ENCODE peak calls at places on chromosomes 2 and 18, in four cellular contexts. One of them, this sample, is unnamed.

GRCh38 chr2:152561251-152561650 is 156.0 kb downstream of the PRPF40A start:
- DNase-seq in neural crest cell: no peak
- DNase-seq in CD8-positive, alpha-beta memory T cell: no peak
- DNase-seq in HEK293T: no peak
- DNase-seq in this sample: no peak

GRCh38 chr18:49656098-49656591 is 94.3 kb downstream of the LIPG start:
- DNase-seq in CD8-positive, alpha-beta memory T cell: no peak
- DNase-seq in neural crest cell: no peak
- DNase-seq in HEK293T: peak
- DNase-seq in this sample: no peak

GRCh38 chr2:18597618-18598017 is 8.2 kb upstream of the NT5C1B start:
- DNase-seq in CD8-positive, alpha-beta memory T cell: no peak
- DNase-seq in neural crest cell: no peak
- DNase-seq in HEK293T: no peak
- DNase-seq in this sample: no peak

GRCh38 chr18:58148954-58149471 is 105.0 kb downstream of the NEDD4L start:
- DNase-seq in CD8-positive, alpha-beta memory T cell: no peak
- DNase-seq in neural crest cell: no peak
- DNase-seq in HEK293T: no peak
- DNase-seq in this sample: no peak

GRCh38 chr2:192885569-192886160 is 690.9 kb upstream of the TMEFF2 start:
- DNase-seq in HEK293T: no peak
- DNase-seq in neural crest cell: no peak
- DNase-seq in CD8-positive, alpha-beta memory T cell: no peak
- DNase-seq in this sample: no peak

GRCh38 chr2:216557413-216557812 is 58.8 kb downstream of the RPL37A start:
- DNase-seq in neural crest cell: no peak
- DNase-seq in HEK293T: no peak
- DNase-seq in CD8-positive, alpha-beta memory T cell: no peak
- DNase-seq in this sample: peak

GRCh38 chr2:151638188-151638933 is 95.9 kb downstream of the NEB start:
- DNase-seq in neural crest cell: no peak
- DNase-seq in HEK293T: no peak
- DNase-seq in CD8-positive, alpha-beta memory T cell: no peak
- DNase-seq in this sample: no peak

GRCh38 chr2:57434429-57434828 is 612.2 kb upstream of the VRK2 start:
- DNase-seq in neural crest cell: no peak
- DNase-seq in HEK293T: no peak
- DNase-seq in CD8-positive, alpha-beta memory T cell: no peak
- DNase-seq in this sample: no peak

GRCh38 chr2:206982360-206982759 is 43.0 kb downstream of the CPO start:
- DNase-seq in CD8-positive, alpha-beta memory T cell: no peak
- DNase-seq in neural crest cell: no peak
- DNase-seq in HEK293T: no peak
- DNase-seq in this sample: no peak

GRCh38 chr2:74004212-74005182 is 19.8 kb downstream of the TET3 start:
- DNase-seq in CD8-positive, alpha-beta memory T cell: no peak
- DNase-seq in neural crest cell: no peak
- DNase-seq in HEK293T: no peak
- DNase-seq in this sample: no peak

GRCh38 chr18:39389800-39390379 is 1824.3 kb upstream of the CELF4 start:
- DNase-seq in CD8-positive, alpha-beta memory T cell: no peak
- DNase-seq in neural crest cell: no peak
- DNase-seq in HEK293T: no peak
- DNase-seq in this sample: peak

GRCh38 chr18:63924551-63924950 is 16.8 kb downstream of the SERPINB10 start:
- DNase-seq in HEK293T: no peak
- DNase-seq in neural crest cell: no peak
- DNase-seq in CD8-positive, alpha-beta memory T cell: no peak
- DNase-seq in this sample: no peak

GRCh38 chr2:149679286-149679685 is 91.7 kb upstream of the MMADHC start:
- DNase-seq in neural crest cell: no peak
- DNase-seq in HEK293T: no peak
- DNase-seq in CD8-positive, alpha-beta memory T cell: no peak
- DNase-seq in this sample: no peak

GRCh38 chr18:63119647-63120046 is 199.9 kb downstream of the BCL2 start:
- DNase-seq in HEK293T: peak
- DNase-seq in neural crest cell: no peak
- DNase-seq in CD8-positive, alpha-beta memory T cell: no peak
- DNase-seq in this sample: no peak

GRCh38 chr2:222305510-222306392 is 7.0 kb upstream of the PAX3 start:
- DNase-seq in CD8-positive, alpha-beta memory T cell: no peak
- DNase-seq in HEK293T: no peak
- DNase-seq in neural crest cell: peak
- DNase-seq in this sample: peak

GRCh38 chr2:53252115-53252514 is 515.5 kb upstream of the CHAC2 start:
- DNase-seq in CD8-positive, alpha-beta memory T cell: no peak
- DNase-seq in neural crest cell: no peak
- DNase-seq in HEK293T: no peak
- DNase-seq in this sample: no peak

GRCh38 chr2:128638741-128639477 is 320.2 kb upstream of the HS6ST1 start:
- DNase-seq in CD8-positive, alpha-beta memory T cell: no peak
- DNase-seq in neural crest cell: peak
- DNase-seq in HEK293T: peak
- DNase-seq in this sample: peak

GRCh38 chr18:72336786-72337185 is 207.4 kb downstream of the CBLN2 start:
- DNase-seq in neural crest cell: no peak
- DNase-seq in HEK293T: no peak
- DNase-seq in CD8-positive, alpha-beta memory T cell: no peak
- DNase-seq in this sample: no peak

GRCh38 chr2:121454549-121455090 is 76.1 kb upstream of the RNU4ATAC start:
- DNase-seq in CD8-positive, alpha-beta memory T cell: no peak
- DNase-seq in neural crest cell: no peak
- DNase-seq in HEK293T: no peak
- DNase-seq in this sample: no peak

GRCh38 chr2:119240311-119241204 is 16.9 kb downstream of the STEAP3 start:
- DNase-seq in HEK293T: peak
- DNase-seq in neural crest cell: no peak
- DNase-seq in CD8-positive, alpha-beta memory T cell: no peak
- DNase-seq in this sample: no peak

GRCh38 chr18:78889250-78889649 is 90.4 kb upstream of the SALL3 start:
- DNase-seq in HEK293T: no peak
- DNase-seq in neural crest cell: no peak
- DNase-seq in CD8-positive, alpha-beta memory T cell: no peak
- DNase-seq in this sample: no peak

GRCh38 chr2:120394764-120395163 is 48.8 kb downstream of the INHBB start:
- DNase-seq in HEK293T: no peak
- DNase-seq in neural crest cell: no peak
- DNase-seq in CD8-positive, alpha-beta memory T cell: no peak
- DNase-seq in this sample: no peak

GRCh38 chr2:25341753-25342371 is at the start of gene DNMT3A:
- DNase-seq in neural crest cell: peak
- DNase-seq in CD8-positive, alpha-beta memory T cell: peak
- DNase-seq in HEK293T: peak
- DNase-seq in this sample: peak

GRCh38 chr18:7954229-7954628 is 387.1 kb downstream of the PTPRM start:
- DNase-seq in HEK293T: no peak
- DNase-seq in neural crest cell: no peak
- DNase-seq in CD8-positive, alpha-beta memory T cell: no peak
- DNase-seq in this sample: no peak

GRCh38 chr2:9764153-9764778 is 79.0 kb upstream of the TAF1B start:
- DNase-seq in HEK293T: no peak
- DNase-seq in CD8-positive, alpha-beta memory T cell: no peak
- DNase-seq in neural crest cell: no peak
- DNase-seq in this sample: no peak

GRCh38 chr2:61210332-61210981 is 48.5 kb downstream of the C2orf74 start:
- DNase-seq in CD8-positive, alpha-beta memory T cell: no peak
- DNase-seq in HEK293T: no peak
- DNase-seq in neural crest cell: no peak
- DNase-seq in this sample: no peak

GRCh38 chr2:28927878-28928277 is 33.4 kb downstream of the WDR43 start:
- DNase-seq in CD8-positive, alpha-beta memory T cell: no peak
- DNase-seq in HEK293T: no peak
- DNase-seq in neural crest cell: no peak
- DNase-seq in this sample: no peak

GRCh38 chr2:164386226-164386625 is 235.1 kb downstream of the GRB14 start:
- DNase-seq in HEK293T: no peak
- DNase-seq in neural crest cell: no peak
- DNase-seq in CD8-positive, alpha-beta memory T cell: no peak
- DNase-seq in this sample: no peak

GRCh38 chr18:34158881-34159690 is 65.6 kb downstream of the NOL4 start:
- DNase-seq in HEK293T: peak
- DNase-seq in neural crest cell: peak
- DNase-seq in CD8-positive, alpha-beta memory T cell: no peak
- DNase-seq in this sample: peak

GRCh38 chr2:165582409-165582808 is 112.9 kb downstream of the CSRNP3 start:
- DNase-seq in CD8-positive, alpha-beta memory T cell: no peak
- DNase-seq in HEK293T: no peak
- DNase-seq in neural crest cell: no peak
- DNase-seq in this sample: no peak

GRCh38 chr2:120220756-120221155 is 2.4 kb downstream of the TMEM185B start:
- DNase-seq in neural crest cell: no peak
- DNase-seq in CD8-positive, alpha-beta memory T cell: no peak
- DNase-seq in HEK293T: no peak
- DNase-seq in this sample: no peak

GRCh38 chr18:25517881-25518715 is 166.1 kb upstream of the ZNF521 start:
- DNase-seq in neural crest cell: no peak
- DNase-seq in CD8-positive, alpha-beta memory T cell: no peak
- DNase-seq in HEK293T: no peak
- DNase-seq in this sample: no peak

GRCh38 chr18:45551417-45551816 is 63.9 kb upstream of the SLC14A2 start:
- DNase-seq in neural crest cell: no peak
- DNase-seq in CD8-positive, alpha-beta memory T cell: no peak
- DNase-seq in HEK293T: no peak
- DNase-seq in this sample: no peak

GRCh38 chr2:239216251-239216613 is 184.6 kb downstream of the HDAC4 start:
- DNase-seq in HEK293T: no peak
- DNase-seq in CD8-positive, alpha-beta memory T cell: no peak
- DNase-seq in neural crest cell: no peak
- DNase-seq in this sample: no peak

GRCh38 chr2:166239548-166239947 is 111.7 kb upstream of the SCN1A start:
- DNase-seq in neural crest cell: no peak
- DNase-seq in HEK293T: no peak
- DNase-seq in CD8-positive, alpha-beta memory T cell: no peak
- DNase-seq in this sample: no peak

GRCh38 chr2:188326669-188327301 is 35.1 kb downstream of the GULP1 start:
- DNase-seq in HEK293T: no peak
- DNase-seq in neural crest cell: no peak
- DNase-seq in CD8-positive, alpha-beta memory T cell: no peak
- DNase-seq in this sample: no peak

This sample was measured in ecto neural progenitor cell.